ENCODE peak calls at places on chromosomes 1 and 21, in five cellular contexts. L is cardiac fibroblast; D is A673; Y is HFF-Myc; T is activated CD4-positive, alpha-beta T cell treated with anti-CD3 and anti-CD28 coated beads for 24 hours. F is an unnamed sample.

GRCh38 chr1:44947060-44947773 is 39.2 kb downstream of the EIF2B3 start:
- DNase-seq in Y (peak), T (no peak), D (no peak), L (peak), F (peak)

GRCh38 chr1:29639156-29639736 is 402.9 kb downstream of the PTPRU start:
- DNase-seq in Y (no peak), T (no peak), L (no peak), D (no peak), F (no peak)

GRCh38 chr21:45588086-45588825 is 46.0 kb upstream of the SLC19A1 start:
- DNase-seq in D (no peak), T (no peak), L (no peak), Y (no peak), F (no peak)

GRCh38 chr1:214991691-214992315 is 90.7 kb upstream of the KCNK2 start:
- DNase-seq in L (no peak), Y (no peak), D (no peak), T (no peak), F (no peak)

GRCh38 chr21:14918542-14918941 is 146.3 kb downstream of the NRIP1 start:
- DNase-seq in T (no peak), L (peak), Y (peak), D (no peak), F (no peak)

GRCh38 chr1:237059244-237059643 is 17.3 kb downstream of the RYR2 start:
- DNase-seq in D (no peak), L (no peak), T (no peak), Y (no peak), F (no peak)

GRCh38 chr1:170388489-170388888 is 143.5 kb upstream of the GORAB start:
- DNase-seq in T (no peak), Y (no peak), D (no peak), L (no peak), F (no peak)

GRCh38 chr1:178344513-178345077 is 152.2 kb downstream of the CLEC20A start:
- DNase-seq in D (peak), Y (no peak), L (peak), T (no peak), F (peak)

GRCh38 chr1:161972828-161973227 is 50.8 kb downstream of the OLFML2B start:
- DNase-seq in L (no peak), T (no peak), D (no peak), Y (no peak), F (no peak)

GRCh38 chr1:155872527-155872926 is 13.2 kb downstream of the SYT11 start:
- DNase-seq in T (no peak), D (no peak), Y (no peak), L (no peak), F (no peak)

GRCh38 chr1:160030657-160031367 is 978 bp downstream of the PIGM start:
- DNase-seq in L (peak), D (no peak), T (no peak), Y (no peak), F (peak)